ENCODE peak calls at places on chromosomes 5 and 9, in ten cellular contexts. G is iPS-NIHi11; D is GM12865; M is stimulated activated naive CD4-positive, alpha-beta T cell; Z is posterior vena cava; I is lung microvascular endothelial cell; H is RWPE1; R is activated CD4-positive, alpha-beta T cell treated with anti-CD3 and anti-CD28 coated beads, Interleukin-2, amount 50 U/mL, for 1 hour; X is sciatic nerve; U is GM12892. K is an unnamed sample.

GRCh38 chr5:1105350-1106265 is 6.3 kb downstream of the SLC12A7 start:
- DNase-seq in G (no peak), D (no peak), M (peak; percentile 49), Z (no peak), I (no peak), H (no peak), R (peak; percentile 57), X (no peak), U (no peak), K (peak; percentile 68)

GRCh38 chr5:127683006-127683405 is 20.2 kb upstream of the CCDC192 start:
- DNase-seq in G (no peak), D (no peak), M (no peak), Z (no peak), I (no peak), H (no peak), R (no peak), X (no peak), U (no peak), K (no peak)

GRCh38 chr5:9401786-9402472 is 143.9 kb downstream of the SEMA5A start:
- DNase-seq in G (no peak), D (no peak), M (no peak), Z (no peak), I (no peak), H (no peak), R (no peak), X (no peak), U (no peak), K (no peak)

GRCh38 chr9:80793706-80794105 is 895.6 kb downstream of the TLE1 start:
- DNase-seq in G (no peak), D (no peak), M (no peak), Z (no peak), I (no peak), H (no peak), R (no peak), X (no peak), U (no peak), K (no peak)

GRCh38 chr5:61357745-61358144 is 25.7 kb downstream of the ZSWIM6 start:
- DNase-seq in G (peak; percentile 13), D (peak; percentile 18), M (no peak), Z (no peak), I (peak; percentile 19), H (no peak), R (no peak), X (no peak), U (no peak), K (no peak)

GRCh38 chr9:74117731-74118130 is 379.4 kb upstream of the RORB start:
- DNase-seq in G (no peak), D (no peak), M (no peak), Z (no peak), I (no peak), H (no peak), R (no peak), X (no peak), U (no peak), K (no peak)

GRCh38 chr5:73648490-73648889 is 22.5 kb downstream of the ARHGEF28 start:
- DNase-seq in G (no peak), D (no peak), M (no peak), Z (no peak), I (no peak), H (no peak), R (no peak), X (no peak), U (no peak), K (no peak)

GRCh38 chr9:95924955-95925354 is 49.5 kb downstream of the ERCC6L2 start:
- DNase-seq in G (no peak), D (no peak), M (no peak), Z (no peak), I (no peak), H (no peak), R (no peak), X (no peak), U (no peak), K (no peak)

GRCh38 chr5:126877011-126877410 is 100.1 kb downstream of the LMNB1 start:
- DNase-seq in G (no peak), D (no peak), M (no peak), Z (no peak), I (peak; percentile 60), H (no peak), R (no peak), X (no peak), U (no peak), K (no peak)

GRCh38 chr9:110027624-110028023 is 180.3 kb downstream of the C9orf152 start:
- DNase-seq in G (peak; percentile 14), D (no peak), M (no peak), Z (no peak), I (peak; percentile 91), H (no peak), R (no peak), X (no peak), U (no peak), K (no peak)

GRCh38 chr5:169650701-169651331 is 13.7 kb downstream of the DOCK2 start:
- DNase-seq in G (no peak), D (peak; percentile 88), M (no peak), Z (no peak), I (no peak), H (no peak), R (no peak), X (no peak), U (no peak), K (peak; percentile 48)

GRCh38 chr5:72815580-72816296 is 723 bp upstream of the TNPO1 start:
- DNase-seq in G (no peak), D (no peak), M (no peak), Z (no peak), I (peak; percentile 46), H (peak; percentile 14), R (peak; percentile 36), X (no peak), U (peak; percentile 13), K (no peak)

GRCh38 chr5:109921735-109922395 is 232.1 kb downstream of the MAN2A1 start:
- DNase-seq in G (no peak), D (peak; percentile 72), M (peak; percentile 27), Z (no peak), I (no peak), H (no peak), R (peak; percentile 56), X (no peak), U (no peak), K (no peak)

GRCh38 chr9:13707635-13708410 is 428.3 kb upstream of the MPDZ start:
- DNase-seq in G (no peak), D (no peak), M (no peak), Z (no peak), I (peak; percentile 88), H (peak; percentile 13), R (no peak), X (no peak), U (no peak), K (no peak)

GRCh38 chr5:109853362-109853761 is 163.6 kb downstream of the MAN2A1 start:
- DNase-seq in G (no peak), D (no peak), M (no peak), Z (no peak), I (no peak), H (no peak), R (no peak), X (no peak), U (no peak), K (no peak)

GRCh38 chr9:133976888-133977287 is 15.2 kb downstream of the VAV2 start:
- DNase-seq in G (no peak), D (no peak), M (no peak), Z (peak; percentile 35), I (no peak), H (no peak), R (no peak), X (no peak), U (no peak), K (no peak)

GRCh38 chr5:177133845-177134652 is 476 bp downstream of the NSD1 start:
- DNase-seq in G (peak; percentile 81), D (peak; percentile 79), M (peak; percentile 61), Z (peak; percentile 88), I (peak; percentile 70), H (peak; percentile 65), R (peak; percentile 41), X (no peak), U (no peak), K (peak; percentile 71)

GRCh38 chr5:57859626-57860025 is 377.0 kb upstream of the ACTBL2 start:
- DNase-seq in G (no peak), D (no peak), M (no peak), Z (no peak), I (no peak), H (no peak), R (no peak), X (no peak), U (no peak), K (no peak)

GRCh38 chr5:122076669-122077450 is 1.2 kb downstream of the LOX start:
- DNase-seq in G (peak; percentile 77), D (peak; percentile 51), M (no peak), Z (peak; percentile 94), I (peak; percentile 80), H (peak; percentile 48), R (no peak), X (peak; percentile 93), U (peak; percentile 19), K (peak; percentile 51)

GRCh38 chr9:94867281-94867841 is 140.9 kb downstream of the AOPEP start:
- DNase-seq in G (peak; percentile 42), D (no peak), M (no peak), Z (no peak), I (peak; percentile 93), H (peak; percentile 85), R (no peak), X (peak; percentile 69), U (no peak), K (no peak)

GRCh38 chr9:94030318-94031179 is 53.7 kb upstream of the PTPDC1 start:
- DNase-seq in G (peak; percentile 96), D (peak; percentile 89), M (peak; percentile 68), Z (peak; percentile 96), I (peak; percentile 89), H (peak; percentile 96), R (peak; percentile 74), X (peak; percentile 93), U (peak; percentile 82), K (peak; percentile 89)

GRCh38 chr5:14946813-14947640 is 75.4 kb upstream of the ANKH start:
- DNase-seq in G (peak; percentile 50), D (peak; percentile 49), M (no peak), Z (no peak), I (peak; percentile 55), H (peak; percentile 49), R (peak; percentile 21), X (no peak), U (no peak), K (peak; percentile 25)

GRCh38 chr5:151632524-151632923 is 41.4 kb upstream of the FAT2 start:
- DNase-seq in G (no peak), D (no peak), M (no peak), Z (no peak), I (no peak), H (no peak), R (no peak), X (no peak), U (no peak), K (no peak)

GRCh38 chr5:5437227-5438172 is 15.0 kb downstream of the ICE1 start:
- DNase-seq in G (no peak), D (peak; percentile 16), M (no peak), Z (no peak), I (no peak), H (no peak), R (no peak), X (no peak), U (no peak), K (no peak)

GRCh38 chr5:98713027-98713426 is 60.4 kb upstream of the RGMB start:
- DNase-seq in G (no peak), D (no peak), M (no peak), Z (no peak), I (no peak), H (no peak), R (no peak), X (no peak), U (no peak), K (no peak)

GRCh38 chr5:96714450-96714849 is 52.3 kb downstream of the CAST start:
- DNase-seq in G (no peak), D (no peak), M (no peak), Z (no peak), I (no peak), H (no peak), R (no peak), X (no peak), U (no peak), K (no peak)

GRCh38 chr5:103414598-103414997 is 148.0 kb downstream of the NUDT12 start:
- DNase-seq in G (no peak), D (no peak), M (no peak), Z (no peak), I (no peak), H (no peak), R (no peak), X (no peak), U (no peak), K (no peak)

GRCh38 chr5:171386861-171387254 is 791 bp upstream of the NPM1 start:
- DNase-seq in G (peak; percentile 25), D (peak; percentile 35), M (no peak), Z (no peak), I (no peak), H (peak; percentile 41), R (no peak), X (no peak), U (no peak), K (peak; percentile 30)